ENCODE peak calls at places on chromosomes 1 and 21, in ten cellular contexts. D is NCI-H1105; X is NCI-H1417 treated with DMSO at 0.1 percent for 48 hours; E is activated gamma-delta T cell treated with anti-CD3 and anti-CD28 coated beads, Interleukin-2, amount 50 U/mL, for 16 hours; A is astrocyte of the cerebellum; R is small intestine; N is CD4-positive, alpha-beta memory T cell; K is occipital lobe; S is endothelial cell; L is renal cortical epithelial cell. G is an unnamed sample.

GRCh38 chr1:12433323-12434053 is 184.5 kb downstream of the DHRS3 start:
- DNase-seq in D (no peak), X (no peak), E (no peak), A (no peak), R (peak; percentile 82), N (no peak), K (no peak), S (peak; percentile 15), L (peak; percentile 57), G (no peak)

GRCh38 chr1:53061123-53061858 is 722 bp upstream of the PODN start:
- DNase-seq in D (no peak), X (no peak), E (no peak), A (no peak), R (no peak), N (no peak), K (no peak), S (no peak), L (no peak), G (no peak)

GRCh38 chr1:107093385-107093784 is 36.9 kb downstream of the PRMT6 start:
- DNase-seq in D (no peak), X (no peak), E (no peak), A (no peak), R (no peak), N (no peak), K (no peak), S (no peak), L (no peak), G (no peak)

GRCh38 chr1:81729818-81730217 is 70.9 kb upstream of the ADGRL2 start:
- DNase-seq in D (no peak), X (no peak), E (no peak), A (no peak), R (no peak), N (no peak), K (no peak), S (no peak), L (no peak), G (no peak)

GRCh38 chr1:59549903-59550302 is 253.0 kb downstream of the FGGY start:
- DNase-seq in D (no peak), X (no peak), E (no peak), A (no peak), R (no peak), N (no peak), K (no peak), S (no peak), L (peak; percentile 83), G (no peak)

GRCh38 chr1:70411360-70411844 is 334 bp downstream of the CTH start:
- DNase-seq in D (no peak), X (peak; percentile 35), E (no peak), A (peak; percentile 8), R (no peak), N (no peak), K (no peak), S (no peak), L (peak; percentile 46), G (no peak)

GRCh38 chr1:62247391-62248168 is 52.9 kb downstream of the L1TD1 start:
- DNase-seq in D (peak; percentile 55), X (no peak), E (no peak), A (no peak), R (no peak), N (no peak), K (no peak), S (no peak), L (no peak), G (no peak)

GRCh38 chr1:37486680-37487618 is 12.6 kb downstream of the ZC3H12A start:
- DNase-seq in D (no peak), X (no peak), E (peak; percentile 74), A (no peak), R (peak; percentile 66), N (peak; percentile 69), K (peak; percentile 36), S (peak; percentile 88), L (peak; percentile 52), G (peak; percentile 9)

GRCh38 chr21:45554477-45555175 is 12.4 kb upstream of the SLC19A1 start:
- DNase-seq in D (peak; percentile 49), X (peak; percentile 28), E (peak; percentile 86), A (no peak), R (peak; percentile 67), N (peak; percentile 66), K (peak; percentile 58), S (peak; percentile 94), L (peak; percentile 13), G (peak; percentile 45)

GRCh38 chr1:8348056-8348776 is 30.3 kb downstream of the SLC45A1 start:
- DNase-seq in D (no peak), X (no peak), E (no peak), A (no peak), R (no peak), N (no peak), K (no peak), S (no peak), L (no peak), G (no peak)

GRCh38 chr1:25447547-25447946 is 16.9 kb downstream of the MACO1 start:
- DNase-seq in D (no peak), X (no peak), E (no peak), A (no peak), R (no peak), N (no peak), K (no peak), S (no peak), L (no peak), G (no peak)

GRCh38 chr1:247845693-247846017 is 4.0 kb upstream of the OR11L1 start:
- DNase-seq in D (no peak), X (no peak), E (no peak), A (no peak), R (no peak), N (no peak), K (no peak), S (no peak), L (no peak), G (no peak)

GRCh38 chr1:226624526-226624925 is 76.0 kb downstream of the STUM start:
- DNase-seq in D (no peak), X (no peak), E (no peak), A (no peak), R (no peak), N (peak; percentile 18), K (no peak), S (no peak), L (no peak), G (no peak)

GRCh38 chr1:191016765-191017164 is 539.1 kb upstream of the BRINP3 start:
- DNase-seq in D (no peak), X (no peak), E (no peak), A (no peak), R (no peak), N (no peak), K (no peak), S (no peak), L (no peak), G (no peak)

GRCh38 chr1:9294910-9295636 is 2.4 kb downstream of the SPSB1 start:
- DNase-seq in D (no peak), X (no peak), E (no peak), A (no peak), R (peak; percentile 69), N (no peak), K (no peak), S (no peak), L (peak; percentile 38), G (no peak)

GRCh38 chr1:67611841-67612240 is 73.2 kb upstream of the GADD45A start:
- DNase-seq in D (no peak), X (no peak), E (no peak), A (no peak), R (no peak), N (no peak), K (no peak), S (no peak), L (no peak), G (no peak)

GRCh38 chr1:82597620-82598019 is 796.9 kb downstream of the ADGRL2 start:
- DNase-seq in D (no peak), X (no peak), E (no peak), A (no peak), R (no peak), N (no peak), K (no peak), S (no peak), L (no peak), G (no peak)

GRCh38 chr1:17958704-17959103 is 148.9 kb upstream of the IGSF21 start:
- DNase-seq in D (no peak), X (no peak), E (no peak), A (no peak), R (no peak), N (no peak), K (no peak), S (no peak), L (no peak), G (peak; percentile 28)

GRCh38 chr1:192575499-192576189 is at the start of gene RGS1:
- DNase-seq in D (no peak), X (no peak), E (peak; percentile 31), A (no peak), R (peak; percentile 75), N (peak; percentile 83), K (no peak), S (no peak), L (no peak), G (no peak)

GRCh38 chr1:210264521-210265380 is 32.2 kb downstream of the SERTAD4 start:
- DNase-seq in D (no peak), X (no peak), E (no peak), A (no peak), R (no peak), N (no peak), K (no peak), S (no peak), L (no peak), G (no peak)

GRCh38 chr1:197127513-197127912 is 19.0 kb downstream of the ASPM start:
- DNase-seq in D (no peak), X (no peak), E (no peak), A (no peak), R (no peak), N (no peak), K (no peak), S (no peak), L (no peak), G (no peak)

GRCh38 chr1:51131185-51131584 is 29.2 kb downstream of the C1orf185 start:
- DNase-seq in D (no peak), X (no peak), E (no peak), A (no peak), R (peak; percentile 5), N (no peak), K (no peak), S (no peak), L (no peak), G (no peak)

GRCh38 chr1:233473549-233474204 is 140.2 kb upstream of the KCNK1 start:
- DNase-seq in D (no peak), X (no peak), E (no peak), A (no peak), R (peak; percentile 85), N (no peak), K (no peak), S (no peak), L (no peak), G (no peak)

GRCh38 chr1:232655041-232655745 is 25.3 kb upstream of the SIPA1L2 start:
- DNase-seq in D (no peak), X (no peak), E (no peak), A (peak; percentile 40), R (no peak), N (no peak), K (no peak), S (no peak), L (peak; percentile 34), G (no peak)

GRCh38 chr1:175207971-175208370 is 15.4 kb upstream of the KIAA0040 start:
- DNase-seq in D (peak; percentile 87), X (peak; percentile 96), E (no peak), A (no peak), R (no peak), N (no peak), K (no peak), S (no peak), L (no peak), G (peak; percentile 53)

GRCh38 chr1:196029410-196029809 is 578.8 kb downstream of the KCNT2 start:
- DNase-seq in D (no peak), X (no peak), E (no peak), A (no peak), R (no peak), N (no peak), K (no peak), S (no peak), L (no peak), G (no peak)

GRCh38 chr1:107874221-107874620 is 90.8 kb downstream of the VAV3 start:
- DNase-seq in D (no peak), X (no peak), E (no peak), A (no peak), R (no peak), N (no peak), K (no peak), S (no peak), L (peak; percentile 25), G (no peak)

GRCh38 chr1:151199860-151200581 is 1.7 kb downstream of the PIP5K1A start:
- DNase-seq in D (no peak), X (no peak), E (no peak), A (peak; percentile 83), R (no peak), N (peak; percentile 47), K (peak; percentile 19), S (no peak), L (peak; percentile 94), G (no peak)

G was measured in NCI-H1436.